ENCODE peak calls at places on chromosome 15, in six cellular contexts. H is ovary, E is stomach, D is cardiac fibroblast, O is AG04449, P is left ventricle myocardium inferior. S is an unnamed sample.

GRCh38 chr15:90336705-90337141 is 15.4 kb upstream of the ZNF774 start:
- DNase-seq in H (no peak), E (no peak), D (no peak), O (no peak), P (no peak), S (peak)

GRCh38 chr15:31341036-31341435 is 14.4 kb downstream of the KLF13 start:
- DNase-seq in H (no peak), E (no peak), D (no peak), O (no peak), P (no peak), S (no peak)

GRCh38 chr15:94293411-94294402 is 62.3 kb downstream of the MCTP2 start:
- DNase-seq in H (no peak), E (no peak), D (peak), O (no peak), P (no peak), S (no peak)

GRCh38 chr15:54812383-54812782 is 384.4 kb downstream of the RSL24D1 start:
- DNase-seq in H (no peak), E (no peak), D (no peak), O (no peak), P (no peak), S (no peak)

GRCh38 chr15:64566629-64567427 is 106.5 kb downstream of the ZNF609 start:
- DNase-seq in H (no peak), E (no peak), D (no peak), O (no peak), P (no peak), S (no peak)

GRCh38 chr15:39558421-39558820 is 22.5 kb upstream of the THBS1 start:
- DNase-seq in H (no peak), E (no peak), D (no peak), O (no peak), P (no peak), S (no peak)

GRCh38 chr15:74776851-74777768 is 4.8 kb upstream of the CSK start:
- DNase-seq in H (no peak), E (no peak), D (peak), O (no peak), P (no peak), S (no peak)

GRCh38 chr15:66679657-66680108 is 22.4 kb upstream of the SMAD6 start:
- DNase-seq in H (peak), E (peak), D (peak), O (no peak), P (peak), S (no peak)

GRCh38 chr15:68407886-68408500 is 24.0 kb downstream of the ITGA11 start:
- DNase-seq in H (peak), E (peak), D (no peak), O (no peak), P (no peak), S (no peak)

GRCh38 chr15:75693501-75694240 is 19.0 kb downstream of the CSPG4 start:
- DNase-seq in H (no peak), E (no peak), D (peak), O (no peak), P (no peak), S (no peak)

GRCh38 chr15:63601727-63602185 is 4.6 kb downstream of the FBXL22 start:
- DNase-seq in H (no peak), E (no peak), D (no peak), O (no peak), P (no peak), S (no peak)

GRCh38 chr15:92149029-92149428 is 244.7 kb upstream of the ST8SIA2 start:
- DNase-seq in H (no peak), E (no peak), D (no peak), O (no peak), P (no peak), S (no peak)

GRCh38 chr15:26113296-26113695 is 250.2 kb upstream of the ATP10A start:
- DNase-seq in H (no peak), E (no peak), D (no peak), O (no peak), P (no peak), S (no peak)

GRCh38 chr15:50676799-50677483 is 9.7 kb downstream of the TRPM7 start:
- DNase-seq in H (no peak), E (no peak), D (peak), O (no peak), P (no peak), S (peak)

GRCh38 chr15:33201376-33202189 is 7.1 kb upstream of the FMN1 start:
- DNase-seq in H (no peak), E (peak), D (no peak), O (no peak), P (no peak), S (peak)

GRCh38 chr15:57060799-57061198 is 142.4 kb downstream of the TCF12 start:
- DNase-seq in H (no peak), E (no peak), D (peak), O (peak), P (no peak), S (peak)

GRCh38 chr15:100170673-100171210 is 171.0 kb downstream of the ADAMTS17 start:
- DNase-seq in H (no peak), E (no peak), D (no peak), O (no peak), P (no peak), S (no peak)

GRCh38 chr15:94327356-94327936 is 96.1 kb downstream of the MCTP2 start:
- DNase-seq in H (no peak), E (no peak), D (peak), O (no peak), P (no peak), S (no peak)

GRCh38 chr15:62509395-62509973 is 344.4 kb upstream of the C2CD4B start:
- DNase-seq in H (no peak), E (no peak), D (no peak), O (no peak), P (no peak), S (no peak)

GRCh38 chr15:99423186-99424130 is 142.3 kb upstream of the MEF2A start:
- DNase-seq in H (peak), E (no peak), D (no peak), O (no peak), P (peak), S (no peak)

GRCh38 chr15:100944237-100944875 is 25.2 kb downstream of the LRRK1 start:
- DNase-seq in H (no peak), E (no peak), D (peak), O (no peak), P (no peak), S (no peak)

GRCh38 chr15:89155656-89156055 is 65.7 kb downstream of the RLBP1 start:
- DNase-seq in H (no peak), E (no peak), D (no peak), O (no peak), P (peak), S (no peak)

DNA sequence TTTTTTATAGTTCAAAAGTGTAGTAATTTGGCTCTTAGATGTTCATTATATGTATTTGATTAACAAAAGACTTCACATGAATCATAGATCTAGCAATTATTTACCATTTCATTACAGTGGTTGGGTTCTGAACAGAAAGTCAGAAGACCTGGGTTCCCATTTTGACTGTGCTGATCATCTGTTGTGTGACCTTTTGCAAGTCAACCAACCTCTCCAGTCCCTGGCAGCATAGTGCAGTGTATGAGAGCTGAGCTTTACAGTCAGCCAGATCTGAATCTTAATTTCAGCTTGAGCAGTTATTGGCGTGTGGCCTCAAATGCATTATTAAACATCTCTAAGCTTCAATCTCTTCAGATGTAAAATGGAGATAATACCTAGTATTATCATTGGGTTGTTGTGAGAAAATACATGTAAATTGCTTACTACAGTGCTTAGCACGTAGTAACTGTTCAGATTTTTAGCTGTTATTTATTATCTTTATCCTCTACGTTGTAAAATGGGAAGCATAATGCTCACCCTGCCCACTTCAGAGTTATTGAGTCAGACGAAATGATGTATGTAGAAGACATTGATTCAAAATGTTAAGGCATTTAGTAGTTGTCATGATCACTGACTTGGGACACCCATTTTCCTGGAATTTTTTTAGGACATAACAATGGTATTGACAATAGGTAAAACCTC is 104.0 kb downstream of the KLHL25 start:
- DNase-seq in H (no peak), E (no peak), D (no peak), O (no peak), P (no peak), S (no peak)
- H3K4me3 ChIP-seq in H (no peak), E (peak), D (no peak), O (no peak), P (peak), S (no peak)

DNA sequence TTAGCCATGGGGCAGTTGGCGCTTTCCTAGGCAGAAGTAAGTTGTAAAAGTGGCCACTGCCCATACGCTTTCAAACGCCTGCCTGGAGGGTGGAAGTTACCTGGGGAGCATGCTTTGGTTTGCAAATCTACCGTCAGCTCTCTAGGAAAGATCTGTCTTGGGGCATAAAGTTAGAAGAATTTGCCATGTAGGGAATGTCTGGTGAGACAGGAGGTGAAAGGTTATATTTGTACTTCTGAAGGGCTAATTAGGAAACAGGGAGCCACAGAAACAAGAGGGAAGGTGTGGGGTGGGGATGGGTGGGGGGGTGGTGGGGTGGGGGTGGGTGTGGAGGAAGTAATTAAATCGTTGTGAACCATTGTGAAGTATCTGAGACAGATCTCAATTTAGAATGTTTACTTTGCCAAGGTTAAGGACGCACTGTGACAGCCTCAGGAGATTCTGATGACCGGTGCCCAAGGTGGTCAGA is 62.2 kb upstream of the GCNT3 start:
- DNase-seq in H (no peak), E (no peak), D (no peak), O (no peak), P (no peak), S (no peak)
- H3K4me3 ChIP-seq in H (no peak), E (no peak), D (no peak), O (no peak), P (no peak), S (no peak)

GRCh38 chr15:58330836-58331561 is 100.8 kb upstream of the LIPC start:
- DNase-seq in H (no peak), E (no peak), D (no peak), O (no peak), P (no peak), S (no peak)
- H3K4me3 ChIP-seq in H (no peak), E (no peak), D (no peak), O (no peak), P (peak), S (no peak)

DNA sequence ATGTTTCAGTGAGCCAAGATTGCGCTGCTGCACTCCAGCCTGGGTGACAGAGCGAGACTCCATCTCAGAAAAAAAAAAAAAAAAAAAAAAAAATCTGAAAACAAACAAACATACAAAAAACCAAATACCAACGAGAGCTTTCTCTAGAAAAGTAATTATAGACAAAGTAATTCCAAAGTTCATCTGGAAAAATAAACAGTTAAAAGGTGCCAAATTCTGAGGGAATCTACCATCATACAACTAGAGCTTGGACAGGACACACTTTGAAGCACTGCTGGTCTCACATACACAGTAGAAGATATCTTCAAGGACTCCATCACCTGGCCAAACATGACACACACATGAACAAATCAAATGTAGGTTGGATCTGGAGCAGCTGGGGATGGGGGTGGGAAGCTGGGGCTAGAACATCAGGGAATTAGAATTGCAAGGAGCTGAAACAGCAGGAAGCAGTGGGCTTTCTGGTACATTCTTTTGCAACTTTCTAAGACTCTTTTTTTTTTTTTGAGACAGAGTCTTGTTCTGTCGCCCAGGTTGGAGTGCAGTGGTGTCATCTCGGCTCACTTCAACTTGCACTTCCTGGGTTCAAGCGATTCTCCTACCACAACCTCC is 41.1 kb upstream of the CTSH start:
- DNase-seq in H (no peak), E (no peak), D (no peak), O (no peak), P (no peak), S (no peak)
- H3K4me3 ChIP-seq in H (no peak), E (no peak), D (no peak), O (no peak), P (no peak), S (no peak)

DNA sequence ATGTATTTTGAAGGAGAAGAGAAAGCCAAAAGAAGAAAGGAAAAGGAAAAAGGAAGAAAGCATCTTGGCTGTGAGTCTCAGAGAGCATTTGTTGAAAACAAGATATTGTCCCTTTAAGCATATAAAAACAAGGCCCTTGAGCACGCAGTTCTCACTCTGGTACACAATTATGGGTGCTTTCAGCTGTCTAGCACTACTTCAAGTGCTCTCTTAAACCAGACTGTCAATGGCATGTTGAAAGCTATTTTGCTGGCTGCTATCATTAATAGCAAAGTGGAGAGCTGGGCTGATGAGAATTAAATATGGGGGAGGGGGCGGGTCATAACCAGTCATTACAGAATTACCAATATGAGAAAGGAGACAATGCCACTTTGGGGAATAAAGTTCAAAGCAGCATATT is 9.3 kb downstream of the TLE3 start:
- DNase-seq in H (no peak), E (no peak), D (no peak), O (no peak), P (no peak), S (no peak)
- H3K4me3 ChIP-seq in H (no peak), E (no peak), D (no peak), O (no peak), P (peak), S (no peak)

GRCh38 chr15:96360581-96361308 is 30.2 kb downstream of the NR2F2 start:
- DNase-seq in H (peak), E (peak), D (no peak), O (no peak), P (no peak), S (no peak)
- H3K4me3 ChIP-seq in H (peak), E (peak), D (peak), O (peak), P (peak), S (peak)

GRCh38 chr15:37104413-37105392 is 4.4 kb upstream of the MEIS2 start:
- DNase-seq in H (no peak), E (no peak), D (peak), O (no peak), P (no peak), S (no peak)

GRCh38 chr15:37107071-37107753 is 6.9 kb upstream of the MEIS2 start:
- DNase-seq in H (no peak), E (no peak), D (peak), O (no peak), P (no peak), S (no peak)

GRCh38 chr15:37105795-37106333 is 5.5 kb upstream of the MEIS2 start:
- DNase-seq in H (no peak), E (no peak), D (peak), O (no peak), P (no peak), S (no peak)

GRCh38 chr15:37107754-37108724 is 7.7 kb upstream of the MEIS2 start:
- DNase-seq in H (no peak), E (no peak), D (no peak), O (no peak), P (no peak), S (no peak)

DNA sequence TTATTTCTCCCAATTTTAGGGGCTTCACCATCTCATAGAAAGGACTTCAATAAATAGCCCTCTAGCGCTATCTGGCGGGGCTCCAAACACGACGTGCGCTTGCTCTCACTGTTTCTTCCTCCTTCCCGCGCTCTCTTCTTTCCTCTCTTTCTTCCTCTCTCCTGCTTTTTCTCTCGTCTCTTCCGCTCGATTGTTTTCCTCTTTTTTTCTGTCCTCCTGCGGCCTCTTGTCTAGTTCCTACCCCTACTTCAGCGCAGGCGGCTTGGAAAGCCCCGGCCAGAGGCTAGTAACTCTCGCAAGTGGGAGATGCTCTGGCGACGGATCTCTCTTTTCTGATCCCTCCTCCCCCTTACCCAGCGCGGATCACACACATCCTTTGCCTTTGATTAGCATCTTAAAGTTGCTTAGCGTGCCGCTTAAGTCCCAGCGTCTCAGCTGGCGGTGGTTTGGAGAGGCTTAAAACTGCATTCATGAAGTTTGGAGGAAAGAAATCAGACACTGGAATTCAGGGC is 6.2 kb upstream of the MEIS2 start:
- DNase-seq in H (peak), E (no peak), D (peak), O (no peak), P (peak), S (no peak)
- H3K4me3 ChIP-seq in H (peak), E (peak), D (peak), O (peak), P (peak), S (no peak)